ENCODE peak calls at places on chromosomes 6 and 20, in four cellular contexts. One of them, this sample, is unnamed.

GRCh38 chr6:137543114-137543513 is 48.9 kb upstream of the OLIG3 start:
- DNase-seq in K562: no peak
- DNase-seq in GM12878: no peak
- DNase-seq in HepG2: no peak
- DNase-seq in this sample: no peak

GRCh38 chr6:78436335-78436734 is 431.0 kb upstream of the IRAK1BP1 start:
- DNase-seq in K562: no peak
- DNase-seq in GM12878: no peak
- DNase-seq in HepG2: peak
- DNase-seq in this sample: no peak

GRCh38 chr6:56652994-56653393 is 10.3 kb upstream of the DST start:
- DNase-seq in K562: no peak
- DNase-seq in GM12878: no peak
- DNase-seq in HepG2: peak
- DNase-seq in this sample: no peak

GRCh38 chr6:25219581-25220249 is 59.5 kb upstream of the CARMIL1 start:
- DNase-seq in K562: no peak
- DNase-seq in GM12878: no peak
- DNase-seq in HepG2: no peak
- DNase-seq in this sample: no peak

GRCh38 chr6:118764766-118765165 is 113.4 kb upstream of the CEP85L start:
- DNase-seq in K562: no peak
- DNase-seq in GM12878: no peak
- DNase-seq in HepG2: no peak
- DNase-seq in this sample: no peak

GRCh38 chr6:113858067-113858604 is 991 bp downstream of the MARCKS start:
- DNase-seq in K562: no peak
- DNase-seq in GM12878: no peak
- DNase-seq in HepG2: no peak
- DNase-seq in this sample: peak

GRCh38 chr6:132087391-132087790 is 136.2 kb upstream of the CCN2 start:
- DNase-seq in K562: no peak
- DNase-seq in GM12878: no peak
- DNase-seq in HepG2: no peak
- DNase-seq in this sample: no peak

GRCh38 chr6:108983151-108983550 is 111.5 kb downstream of the SESN1 start:
- DNase-seq in K562: no peak
- DNase-seq in GM12878: no peak
- DNase-seq in HepG2: no peak
- DNase-seq in this sample: no peak

GRCh38 chr20:56630086-56630493 is 984 bp downstream of the TFAP2C start:
- DNase-seq in K562: peak
- DNase-seq in GM12878: no peak
- DNase-seq in HepG2: no peak
- DNase-seq in this sample: peak

DNA sequence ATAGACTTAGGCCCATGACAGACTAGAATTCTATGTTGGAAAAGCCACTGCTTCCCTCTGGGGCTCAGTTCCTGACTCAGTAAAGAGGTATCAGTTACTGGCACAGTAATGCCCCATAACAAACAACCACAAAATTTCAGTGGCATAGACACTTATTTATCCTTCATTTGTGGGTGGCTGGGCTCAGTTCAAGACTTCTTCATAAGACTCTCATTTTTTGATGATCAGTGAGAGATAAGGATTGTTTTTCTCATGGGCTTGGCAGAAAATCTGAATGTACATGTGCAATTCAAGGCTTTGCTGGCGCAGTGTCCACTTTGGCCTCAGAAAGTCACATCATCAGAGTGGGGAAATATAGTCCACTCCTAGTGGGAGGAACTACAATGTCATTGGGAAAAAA is 384.5 kb upstream of the FLRT3 start:
- DNase-seq in K562: no peak
- DNase-seq in GM12878: no peak
- DNase-seq in HepG2: no peak
- DNase-seq in this sample: no peak
- TF ChIP-seq BHLHE40 in K562: no peak
- TF ChIP-seq BHLHE40 in GM12878: no peak
- TF ChIP-seq BHLHE40 in HepG2: no peak
- TF ChIP-seq BHLHE40 in this sample: no peak

GRCh38 chr20:42531675-42531985 is 658.1 kb downstream of the PTPRT start:
- DNase-seq in K562: no peak
- DNase-seq in GM12878: no peak
- DNase-seq in HepG2: no peak
- DNase-seq in this sample: no peak

GRCh38 chr20:42530855-42531674 is 658.6 kb downstream of the PTPRT start:
- DNase-seq in K562: peak
- DNase-seq in GM12878: no peak
- DNase-seq in HepG2: peak
- DNase-seq in this sample: peak
- TF ChIP-seq FOXK2 in K562: no peak
- TF ChIP-seq FOXK2 in GM12878: no peak
- TF ChIP-seq FOXK2 in HepG2: no peak
- TF ChIP-seq FOXK2 in this sample: no peak

GRCh38 chr20:43666376-43667328 is at the start of gene MYBL2:
- DNase-seq in K562: peak
- DNase-seq in GM12878: no peak
- DNase-seq in HepG2: peak
- DNase-seq in this sample: peak
- TF ChIP-seq BHLHE40 in K562: peak
- TF ChIP-seq BHLHE40 in GM12878: peak
- TF ChIP-seq BHLHE40 in HepG2: no peak
- TF ChIP-seq BHLHE40 in this sample: no peak

GRCh38 chr6:36127462-36128016 is 2.8 kb upstream of the MAPK13 start:
- DNase-seq in K562: peak
- DNase-seq in GM12878: no peak
- DNase-seq in HepG2: peak
- DNase-seq in this sample: no peak
- TF ChIP-seq FOXK2 in K562: no peak
- TF ChIP-seq FOXK2 in GM12878: no peak
- TF ChIP-seq FOXK2 in HepG2: no peak
- TF ChIP-seq FOXK2 in this sample: no peak

GRCh38 chr6:158145940-158146339 is 22.1 kb downstream of the SERAC1 start:
- DNase-seq in K562: no peak
- DNase-seq in GM12878: no peak
- DNase-seq in HepG2: no peak
- DNase-seq in this sample: no peak

GRCh38 chr6:158152659-158153058 is 15.4 kb downstream of the SERAC1 start:
- DNase-seq in K562: no peak
- DNase-seq in GM12878: no peak
- DNase-seq in HepG2: peak
- DNase-seq in this sample: no peak

GRCh38 chr6:158150701-158151100 is 17.4 kb downstream of the SERAC1 start:
- DNase-seq in K562: no peak
- DNase-seq in GM12878: no peak
- DNase-seq in HepG2: no peak
- DNase-seq in this sample: no peak

GRCh38 chr6:158153576-158153975 is 14.5 kb downstream of the SERAC1 start:
- DNase-seq in K562: no peak
- DNase-seq in GM12878: no peak
- DNase-seq in HepG2: peak
- DNase-seq in this sample: no peak

GRCh38 chr6:158149641-158150040 is 18.4 kb downstream of the SERAC1 start:
- DNase-seq in K562: no peak
- DNase-seq in GM12878: no peak
- DNase-seq in HepG2: no peak
- DNase-seq in this sample: no peak
- TF ChIP-seq BHLHE40 in K562: no peak
- TF ChIP-seq BHLHE40 in GM12878: no peak
- TF ChIP-seq BHLHE40 in HepG2: no peak
- TF ChIP-seq BHLHE40 in this sample: no peak

GRCh38 chr20:38190936-38191371 is 25.9 kb upstream of the TGM2 start:
- DNase-seq in K562: no peak
- DNase-seq in GM12878: no peak
- DNase-seq in HepG2: no peak
- DNase-seq in this sample: no peak
- TF ChIP-seq FOXK2 in K562: no peak
- TF ChIP-seq FOXK2 in GM12878: no peak
- TF ChIP-seq FOXK2 in HepG2: no peak
- TF ChIP-seq FOXK2 in this sample: no peak